ENCODE peak calls at places on chromosomes 2 and 18, in four cellular contexts. F is activated T-helper 1 cell treated with anti-CD3 and anti-CD28 coated beads, Interleukin-12 subunit alpha, Interleukin-12 subunit beta, Interleukin-2, Interleukin-4 antibody, amounts not matched to agents 30 ng/mL and 10 ng/mL and 1 ng/mL, durations not matched to agents 14 hours and 24 hours and 36 hours; O is NCI-H2227 treated with DMSO at 0.1 percent for 48 hours; L is activated CD4-positive, alpha-beta T cell treated with anti-CD3 and anti-CD28 coated beads, Interleukin-2, amount 50 U/mL, for 1 hour. T is an unnamed sample.
A peak's percentile ranks its signal among the peaks of the same experiment; 100 is the strongest.

GRCh38 chr2:45898819-45899218 is 247.3 kb downstream of the PRKCE start:
- DNase-seq in F (no peak), L (no peak), O (no peak), T (no peak)

GRCh38 chr2:24659862-24660261 is 133.3 kb downstream of the PTRHD1 start:
- DNase-seq in O (peak; percentile 88), F (no peak), L (no peak), T (peak; percentile 6)

GRCh38 chr2:69437751-69438154 is 518 bp upstream of the NFU1 start:
- DNase-seq in O (no peak), F (no peak), L (no peak), T (no peak)

GRCh38 chr2:2646312-2647051 is 315.4 kb upstream of the MYT1L start:
- DNase-seq in L (peak; percentile 18), F (peak; percentile 26), O (no peak), T (peak; percentile 91)

GRCh38 chr2:164542584-164543021 is 78.7 kb downstream of the GRB14 start:
- DNase-seq in L (no peak), O (peak; percentile 31), F (no peak), T (no peak)

GRCh38 chr2:37773354-37773753 is 101.9 kb upstream of the CDC42EP3 start:
- DNase-seq in L (no peak), O (peak; percentile 17), F (no peak), T (peak; percentile 29)

GRCh38 chr2:38708900-38709321 is 42.2 kb downstream of the SRSF7 start:
- DNase-seq in F (no peak), L (no peak), O (no peak), T (peak; percentile 27)

GRCh38 chr2:25698752-25699151 is 25.4 kb upstream of the DTNB start:
- DNase-seq in L (no peak), F (no peak), O (no peak), T (no peak)

GRCh38 chr2:7048762-7049294 is 131.6 kb downstream of the RNF144A start:
- DNase-seq in O (no peak), L (no peak), F (no peak), T (no peak)

GRCh38 chr2:218036371-218036770 is 32.7 kb upstream of the RUFY4 start:
- DNase-seq in L (no peak), O (no peak), F (no peak), T (no peak)

GRCh38 chr2:120745420-120746178 is 9.9 kb downstream of the GLI2 start:
- DNase-seq in L (no peak), F (no peak), O (no peak), T (peak; percentile 49)

GRCh38 chr2:181607629-181608627 is 49.0 kb downstream of the CERKL start:
- DNase-seq in O (no peak), F (no peak), L (no peak), T (no peak)

GRCh38 chr2:117785740-117786139 is 28.8 kb upstream of the DDX18 start:
- DNase-seq in F (no peak), O (peak; percentile 36), L (peak; percentile 1), T (peak; percentile 80)

GRCh38 chr2:880201-880970 is 70.3 kb upstream of the SNTG2 start:
- DNase-seq in F (no peak), O (no peak), L (no peak), T (no peak)

GRCh38 chr2:127388423-127389164 is 819 bp upstream of the MAP3K2 start:
- DNase-seq in O (no peak), F (peak; percentile 9), L (no peak), T (no peak)

GRCh38 chr2:99476629-99477028 is 13.2 kb downstream of the REV1 start:
- DNase-seq in L (no peak), F (no peak), O (no peak), T (no peak)

GRCh38 chr2:64086347-64087082 is 57.7 kb downstream of the PELI1 start:
- DNase-seq in L (no peak), F (no peak), O (no peak), T (no peak)

GRCh38 chr18:3495691-3496090 is 45.7 kb downstream of the TGIF1 start:
- DNase-seq in O (no peak), F (no peak), L (no peak), T (no peak)

T was measured in left kidney.